ENCODE peak calls at places on chromosome 1, in nine cellular contexts. K is stimulated activated CD4-positive, alpha-beta T cell treated with anti-CD3 and anti-CD28 coated beads, TNF-alpha, amount 100 ng/mL, for 1 hour; H is NT2/D1; J is anterior cingulate cortex; W is EH; O is AG04450; L is stimulated activated naive CD8-positive, alpha-beta T cell treated with anti-CD3 and anti-CD28 coated beads, Interleukin-15, Interleukin-2, amounts not matched to agents 100 U/mL and 50 U/mL, for 24 hours; S is GM04504; Y is RWPE1. C is an unnamed sample.

GRCh38 chr1:185257947-185258203 is 59.2 kb downstream of the IVNS1ABP start:
- DNase-seq in J (no peak), W (peak), Y (peak), K (no peak), L (no peak), H (no peak), O (no peak), S (no peak), C (peak)

GRCh38 chr1:22216210-22216883 is 73.5 kb upstream of the WNT4 start:
- DNase-seq in W (no peak), S (no peak), J (no peak), H (no peak), L (no peak), K (no peak), O (no peak), Y (no peak), C (no peak)

GRCh38 chr1:170881268-170882265 is 53.8 kb upstream of the MROH9 start:
- DNase-seq in J (no peak), H (no peak), W (peak), K (no peak), L (no peak), O (no peak), S (no peak), Y (no peak), C (peak)

GRCh38 chr1:115466433-115466832 is 128.4 kb upstream of the NGF start:
- DNase-seq in O (no peak), Y (no peak), K (no peak), H (no peak), J (no peak), S (no peak), L (no peak), W (peak), C (no peak)

GRCh38 chr1:63274979-63275378 is 47.4 kb upstream of the FOXD3 start:
- DNase-seq in S (no peak), O (no peak), W (no peak), H (no peak), L (no peak), J (no peak), Y (no peak), K (no peak), C (no peak)

GRCh38 chr1:247639381-247639981 is 34.1 kb downstream of the OR2G3 start:
- DNase-seq in L (peak), S (no peak), H (no peak), Y (peak), K (peak), O (no peak), W (no peak), J (peak), C (peak)

GRCh38 chr1:201350361-201350725 is 27.1 kb downstream of the TNNT2 start:
- DNase-seq in Y (no peak), O (no peak), H (no peak), W (no peak), J (no peak), K (no peak), S (no peak), L (no peak), C (no peak)

GRCh38 chr1:235129774-235130570 is 1.3 kb upstream of the TOMM20 start:
- DNase-seq in Y (no peak), H (no peak), O (no peak), K (no peak), J (no peak), W (no peak), L (no peak), S (no peak), C (no peak)

GRCh38 chr1:210123924-210124589 is 108.5 kb upstream of the SERTAD4 start:
- DNase-seq in W (peak), J (no peak), S (peak), L (no peak), H (no peak), Y (peak), O (peak), K (no peak), C (peak)

GRCh38 chr1:60890664-60891063 is 191.7 kb upstream of the NFIA start:
- DNase-seq in Y (no peak), J (no peak), W (no peak), L (no peak), H (no peak), O (no peak), S (no peak), K (no peak), C (no peak)

GRCh38 chr1:92749024-92749634 is 35.8 kb downstream of the EVI5 start:
- DNase-seq in L (peak), O (no peak), Y (peak), H (peak), K (no peak), S (no peak), J (no peak), W (peak), C (peak)

GRCh38 chr1:8517579-8518489 is 199.9 kb downstream of the SLC45A1 start:
- DNase-seq in K (no peak), S (no peak), J (no peak), W (peak), O (no peak), H (no peak), L (no peak), Y (no peak), C (no peak)

GRCh38 chr1:18486195-18486594 is 5.5 kb downstream of the KLHDC7A start:
- DNase-seq in J (no peak), S (no peak), O (no peak), W (no peak), L (no peak), K (no peak), H (peak), Y (no peak), C (no peak)

GRCh38 chr1:154186852-154187501 is 4.9 kb downstream of the TPM3 start:
- DNase-seq in W (no peak), S (no peak), H (peak), J (no peak), K (no peak), L (no peak), O (no peak), Y (no peak), C (no peak)

GRCh38 chr1:243345205-243345604 is 89.4 kb downstream of the SDCCAG8 start:
- DNase-seq in O (no peak), L (no peak), S (no peak), H (no peak), J (no peak), Y (no peak), W (peak), K (no peak), C (no peak)

GRCh38 chr1:89890085-89890754 is 69.4 kb downstream of the LRRC8D start:
- DNase-seq in J (no peak), Y (peak), K (no peak), L (no peak), H (no peak), S (peak), O (no peak), W (peak), C (peak)

GRCh38 chr1:67921725-67922489 is 88.6 kb upstream of the GNG12 start:
- DNase-seq in W (no peak), Y (peak), O (no peak), L (no peak), H (no peak), K (no peak), J (no peak), S (no peak), C (peak)

GRCh38 chr1:103937763-103938357 is 188.2 kb downstream of the AMY1C start:
- DNase-seq in J (no peak), L (no peak), K (no peak), Y (no peak), H (no peak), W (no peak), O (no peak), S (no peak), C (no peak)

GRCh38 chr1:20626524-20626923 is 6.7 kb upstream of the PINK1 start:
- DNase-seq in Y (no peak), K (no peak), H (no peak), W (peak), L (no peak), S (no peak), O (no peak), J (no peak), C (no peak)

GRCh38 chr1:225462714-225463574 is 35.1 kb upstream of the LBR start:
- DNase-seq in H (no peak), Y (peak), O (no peak), K (no peak), S (no peak), L (no peak), J (no peak), W (no peak), C (no peak)

GRCh38 chr1:199878818-199879217 is 148.7 kb upstream of the NR5A2 start:
- DNase-seq in J (no peak), K (no peak), O (no peak), H (no peak), S (no peak), W (no peak), L (no peak), Y (no peak), C (no peak)

GRCh38 chr1:47449702-47450552 is 12.1 kb downstream of the FOXD2 start:
- DNase-seq in S (no peak), W (no peak), Y (peak), L (peak), J (no peak), H (no peak), O (no peak), K (no peak), C (no peak)

GRCh38 chr1:92444351-92444750 is 42.4 kb downstream of the GFI1 start:
- DNase-seq in S (peak), H (no peak), Y (peak), O (peak), W (peak), K (no peak), J (no peak), L (no peak), C (peak)